ENCODE peak calls at places on chromosomes 13 and 19, in nine cellular contexts. N, F, U, T, L, G, V, Z and B are unnamed samples.

GRCh38 chr13:73131247-73131646 is 72.4 kb downstream of the KLF5 start:
- DNase-seq in N (no peak), F (no peak), U (no peak), T (no peak), L (no peak), G (no peak), V (no peak), Z (no peak), B (no peak)

GRCh38 chr19:18845961-18846360 is 14.2 kb downstream of the UPF1 start:
- DNase-seq in N (no peak), F (no peak), U (no peak), T (no peak), L (no peak), G (no peak), V (no peak), Z (no peak), B (no peak)

GRCh38 chr19:53272044-53272443 is 4.5 kb upstream of the VN1R4 start:
- DNase-seq in N (no peak), F (no peak), U (no peak), T (no peak), L (no peak), G (no peak), V (no peak), Z (no peak), B (no peak)

GRCh38 chr19:43311706-43312105 is 41.8 kb upstream of the CD177 start:
- DNase-seq in N (no peak), F (no peak), U (no peak), T (no peak), L (no peak), G (no peak), V (no peak), Z (no peak), B (no peak)

GRCh38 chr13:110559429-110559943 is 2.0 kb downstream of the RAB20 start:
- DNase-seq in N (no peak), F (no peak), U (peak), T (no peak), L (no peak), G (peak), V (no peak), Z (no peak), B (no peak)

GRCh38 chr13:50699874-50700663 is 143.4 kb downstream of the DLEU7 start:
- DNase-seq in N (no peak), F (no peak), U (no peak), T (no peak), L (no peak), G (no peak), V (no peak), Z (no peak), B (no peak)

GRCh38 chr19:33193269-33193863 is 764 bp upstream of the LRP3 start:
- DNase-seq in N (no peak), F (no peak), U (no peak), T (no peak), L (no peak), G (no peak), V (no peak), Z (no peak), B (no peak)

GRCh38 chr19:18730885-18731513 is 47.5 kb downstream of the CRTC1 start:
- DNase-seq in N (no peak), F (no peak), U (no peak), T (no peak), L (no peak), G (no peak), V (no peak), Z (no peak), B (no peak)

GRCh38 chr19:19268453-19269385 is 4.4 kb downstream of the TM6SF2 start:
- DNase-seq in N (no peak), F (no peak), U (no peak), T (no peak), L (no peak), G (no peak), V (no peak), Z (no peak), B (no peak)

GRCh38 chr13:93882086-93882651 is 597.3 kb downstream of the DCT start:
- DNase-seq in N (no peak), F (no peak), U (no peak), T (no peak), L (no peak), G (no peak), V (no peak), Z (no peak), B (no peak)